ENCODE peak calls at places on chromosomes 3 and 15, in nine cellular contexts. G, L, S, C, B, Y, I, J and R are unnamed samples.

GRCh38 chr3:150786791-150787190 is 23.8 kb upstream of the SIAH2 start:
- DNase-seq in G (peak; percentile 66), L (no peak), S (no peak), C (no peak), B (no peak), Y (no peak), I (no peak), J (no peak), R (no peak)

GRCh38 chr3:187000711-187001151 is 70.4 kb downstream of the ST6GAL1 start:
- DNase-seq in G (no peak), L (no peak), S (no peak), C (no peak), B (no peak), Y (no peak), I (no peak), J (peak; percentile 38), R (no peak)

GRCh38 chr15:25468611-25469010 is 29.8 kb upstream of the UBE3A start:
- DNase-seq in G (no peak), L (no peak), S (no peak), C (no peak), B (no peak), Y (no peak), I (no peak), J (no peak), R (no peak)

GRCh38 chr3:52396907-52397591 is 47.9 kb downstream of the SEMA3G start:
- DNase-seq in G (no peak), L (no peak), S (no peak), C (no peak), B (no peak), Y (no peak), I (no peak), J (no peak), R (no peak)

GRCh38 chr3:32493437-32494414 is 8.9 kb downstream of the CMTM6 start:
- DNase-seq in G (no peak), L (no peak), S (no peak), C (no peak), B (no peak), Y (peak; percentile 29), I (no peak), J (no peak), R (no peak)

GRCh38 chr15:70956596-70956995 is 64.0 kb downstream of the LRRC49 start:
- DNase-seq in G (no peak), L (no peak), S (no peak), C (no peak), B (no peak), Y (no peak), I (no peak), J (no peak), R (no peak)

GRCh38 chr3:157527471-157527881 is 24.3 kb upstream of the VEPH1 start:
- DNase-seq in G (no peak), L (no peak), S (no peak), C (no peak), B (no peak), Y (no peak), I (no peak), J (no peak), R (no peak)

GRCh38 chr3:127770671-127771370 is 51.5 kb downstream of the MGLL start:
- DNase-seq in G (peak; percentile 51), L (peak; percentile 93), S (no peak), C (no peak), B (no peak), Y (no peak), I (no peak), J (no peak), R (no peak)

GRCh38 chr3:7682822-7683229 is 818.8 kb upstream of the LMCD1 start:
- DNase-seq in G (peak; percentile 73), L (peak; percentile 93), S (no peak), C (no peak), B (no peak), Y (no peak), I (no peak), J (no peak), R (no peak)

GRCh38 chr15:69265347-69265955 is 33.3 kb upstream of the PAQR5 start:
- DNase-seq in G (no peak), L (no peak), S (no peak), C (no peak), B (peak; percentile 55), Y (peak; percentile 61), I (no peak), J (no peak), R (no peak)

GRCh38 chr15:84947947-84948830 is 33.5 kb upstream of the PDE8A start:
- DNase-seq in G (peak; percentile 81), L (no peak), S (no peak), C (no peak), B (no peak), Y (peak; percentile 72), I (no peak), J (no peak), R (no peak)

GRCh38 chr15:52005748-52006701 is 13.0 kb upstream of the MAPK6 start:
- DNase-seq in G (peak; percentile 79), L (no peak), S (no peak), C (no peak), B (no peak), Y (peak; percentile 59), I (no peak), J (no peak), R (no peak)